ENCODE peak calls at places on chromosomes 13 and 19, in six cellular contexts. J, G, Y, O, I and R are unnamed samples.

GRCh38 chr13:33409673-33410072 is 124.1 kb upstream of the STARD13 start:
- DNase-seq in J (no peak), G (no peak), Y (no peak), O (no peak), I (no peak), R (no peak)

GRCh38 chr19:574658-575526 is 2.5 kb downstream of the BSG start:
- DNase-seq in J (no peak), G (no peak), Y (no peak), O (peak), I (peak), R (no peak)

GRCh38 chr13:106917024-106917491 is 349.1 kb upstream of the ARGLU1 start:
- DNase-seq in J (no peak), G (no peak), Y (no peak), O (no peak), I (no peak), R (no peak)

GRCh38 chr19:3522421-3523360 is 16.3 kb upstream of the TEKTIP1 start:
- DNase-seq in J (no peak), G (no peak), Y (no peak), O (no peak), I (peak), R (no peak)

GRCh38 chr19:21082011-21082975 is at the start of gene ZNF714:
- DNase-seq in J (peak), G (peak), Y (peak), O (peak), I (peak), R (peak)

GRCh38 chr13:24563087-24563486 is 50.5 kb upstream of the PARP4 start:
- DNase-seq in J (no peak), G (no peak), Y (no peak), O (no peak), I (no peak), R (no peak)

GRCh38 chr19:49064029-49064629 is 489 bp downstream of the NTF4 start:
- DNase-seq in J (no peak), G (peak), Y (no peak), O (no peak), I (no peak), R (no peak)

GRCh38 chr13:57716295-57716694 is 84.8 kb downstream of the PCDH17 start:
- DNase-seq in J (no peak), G (no peak), Y (no peak), O (no peak), I (no peak), R (no peak)

GRCh38 chr13:61685683-61686013 is 270.0 kb upstream of the PCDH20 start:
- DNase-seq in J (no peak), G (peak), Y (no peak), O (no peak), I (no peak), R (no peak)

GRCh38 chr19:40650749-40651305 is 39.6 kb downstream of the NUMBL start:
- DNase-seq in J (peak), G (no peak), Y (no peak), O (no peak), I (no peak), R (no peak)

GRCh38 chr19:51323481-51323891 is 12.0 kb downstream of the IGLON5 start:
- DNase-seq in J (no peak), G (no peak), Y (no peak), O (no peak), I (no peak), R (no peak)

GRCh38 chr13:42083138-42083770 is 34.8 kb downstream of the DGKH start:
- DNase-seq in J (no peak), G (no peak), Y (no peak), O (no peak), I (no peak), R (no peak)

GRCh38 chr13:79528356-79528755 is 47.4 kb downstream of the NDFIP2 start:
- DNase-seq in J (no peak), G (no peak), Y (no peak), O (no peak), I (no peak), R (no peak)

DNA sequence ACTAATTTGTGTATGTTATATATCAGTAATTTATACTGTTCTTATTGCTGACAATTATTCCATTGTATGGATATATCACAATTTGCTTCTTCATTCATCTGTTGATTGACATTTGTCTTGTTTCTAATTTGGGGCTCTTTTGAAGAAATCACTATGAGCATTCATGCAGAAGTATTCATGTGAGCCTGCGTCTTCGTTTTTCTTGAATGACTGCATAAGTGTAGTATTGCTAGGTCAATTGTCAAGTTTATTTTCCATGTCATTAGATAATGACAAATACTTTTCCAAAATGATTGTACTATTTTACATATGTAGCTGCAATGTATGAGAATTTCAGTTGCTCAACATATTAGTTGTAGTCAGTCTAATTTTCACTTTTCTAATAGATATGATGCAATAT is 1796.9 kb downstream of the SLITRK5 start:
- DNase-seq in J (no peak), G (no peak), Y (no peak), O (no peak), I (no peak), R (no peak)
- TF ChIP-seq EP300 in J (no peak), G (no peak), Y (no peak), O (no peak), I (no peak), R (no peak)

DNA sequence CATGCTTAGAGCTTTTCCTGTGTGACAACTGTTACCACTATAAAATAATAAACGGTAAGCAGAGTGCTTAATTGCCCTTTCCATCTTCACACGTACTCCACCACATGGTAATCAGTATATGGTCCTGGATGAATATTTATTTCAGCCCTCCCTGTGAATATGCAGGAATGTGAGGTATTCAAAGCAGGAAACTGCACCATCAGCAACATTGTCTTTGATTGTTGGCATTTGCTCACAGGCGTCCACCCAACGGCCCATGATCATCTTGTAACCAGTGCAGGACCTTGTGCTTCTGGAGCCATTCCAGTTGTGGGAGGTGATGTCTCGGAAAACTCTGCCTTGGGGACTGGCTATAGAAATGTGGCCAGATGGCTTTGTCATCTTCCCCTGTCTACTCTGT is 132.6 kb downstream of the COG6 start:
- DNase-seq in J (no peak), G (no peak), Y (no peak), O (no peak), I (no peak), R (no peak)
- H3K27ac ChIP-seq in J (no peak), G (no peak), Y (no peak), O (no peak), I (no peak), R (no peak)

DNA sequence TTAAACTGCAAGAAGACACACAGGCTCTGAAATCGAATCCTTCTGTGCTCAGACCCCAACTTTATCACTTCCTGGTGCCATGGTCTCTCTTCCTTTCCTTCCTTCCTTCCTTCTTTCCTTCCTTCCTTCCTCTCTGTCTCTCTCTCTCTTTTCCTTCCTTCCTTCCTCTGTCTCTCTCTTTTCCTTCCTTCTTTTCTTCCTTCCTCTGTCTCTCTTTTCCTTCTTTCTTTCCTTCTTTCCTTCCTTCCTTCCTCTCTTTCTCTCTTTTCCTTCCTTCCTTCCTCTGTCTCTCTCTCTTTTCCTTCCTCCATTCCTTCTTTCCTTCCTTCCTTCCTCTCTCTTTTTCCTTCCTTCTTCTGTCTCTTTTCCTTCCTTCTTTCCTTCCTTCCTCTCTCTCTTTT is 127.2 kb upstream of the CACNA1A start:
- DNase-seq in J (no peak), G (no peak), Y (no peak), O (no peak), I (no peak), R (no peak)
- TF ChIP-seq EP300 in J (no peak), G (no peak), Y (no peak), O (no peak), I (no peak), R (no peak)

GRCh38 chr19:6724631-6725185 is 4.3 kb upstream of the C3 start:
- DNase-seq in J (no peak), G (no peak), Y (no peak), O (no peak), I (no peak), R (no peak)

GRCh38 chr19:6728346-6728745 is 7.9 kb upstream of the C3 start:
- DNase-seq in J (no peak), G (no peak), Y (no peak), O (no peak), I (no peak), R (no peak)

GRCh38 chr19:6723108-6723618 is 2.7 kb upstream of the C3 start:
- DNase-seq in J (peak), G (no peak), Y (no peak), O (no peak), I (peak), R (no peak)

GRCh38 chr19:6723738-6724137 is 3.3 kb upstream of the C3 start:
- DNase-seq in J (no peak), G (no peak), Y (no peak), O (no peak), I (no peak), R (no peak)

DNA sequence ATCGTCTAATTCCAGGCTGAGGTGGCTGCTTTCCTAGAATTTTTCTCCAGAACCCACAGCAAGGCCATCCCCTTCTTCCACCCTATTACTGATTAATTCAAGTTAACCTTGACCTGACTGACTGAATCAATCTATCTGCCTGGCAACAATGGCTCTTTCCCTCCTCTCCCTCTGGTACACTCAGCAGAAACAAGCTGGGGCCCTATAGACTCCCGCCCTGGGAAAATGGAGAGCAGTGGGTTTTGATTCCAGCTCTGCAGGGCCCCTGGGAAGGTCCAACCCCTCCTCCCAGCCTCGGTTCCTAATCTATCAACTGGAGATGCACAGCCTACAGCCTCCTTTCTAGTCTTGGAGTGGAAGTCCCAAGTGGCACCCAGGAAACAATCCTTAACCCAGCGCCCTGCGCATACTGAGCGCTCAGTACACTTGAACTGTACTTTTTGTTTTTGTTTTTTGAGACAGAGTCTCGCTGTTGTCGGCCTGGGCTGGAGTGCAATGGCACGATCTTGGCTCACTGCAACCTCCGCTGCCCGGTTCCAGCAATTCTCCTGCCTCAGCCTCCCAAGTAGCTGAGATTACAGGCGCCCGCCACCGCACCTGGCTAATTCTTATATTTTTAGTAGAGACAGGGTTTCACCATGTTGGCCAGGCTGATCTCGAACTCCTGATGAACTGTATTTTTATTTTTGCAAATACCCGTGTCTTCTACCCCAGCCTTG is 5.2 kb upstream of the C3 start:
- DNase-seq in J (no peak), G (no peak), Y (no peak), O (no peak), I (no peak), R (no peak)
- H3K27ac ChIP-seq in J (no peak), G (no peak), Y (no peak), O (peak), I (no peak), R (no peak)

GRCh38 chr19:19488875-19489690 is 26.3 kb downstream of the TSSK6 start:
- DNase-seq in J (peak), G (peak), Y (peak), O (peak), I (peak), R (peak)
- TF ChIP-seq EP300 in J (no peak), G (peak), Y (no peak), O (no peak), I (no peak), R (no peak)

GRCh38 chr19:43607238-43608205 is 4.4 kb upstream of the SRRM5 start:
- DNase-seq in J (no peak), G (no peak), Y (no peak), O (no peak), I (no peak), R (no peak)
- H3K27ac ChIP-seq in J (no peak), G (no peak), Y (no peak), O (no peak), I (no peak), R (no peak)

DNA sequence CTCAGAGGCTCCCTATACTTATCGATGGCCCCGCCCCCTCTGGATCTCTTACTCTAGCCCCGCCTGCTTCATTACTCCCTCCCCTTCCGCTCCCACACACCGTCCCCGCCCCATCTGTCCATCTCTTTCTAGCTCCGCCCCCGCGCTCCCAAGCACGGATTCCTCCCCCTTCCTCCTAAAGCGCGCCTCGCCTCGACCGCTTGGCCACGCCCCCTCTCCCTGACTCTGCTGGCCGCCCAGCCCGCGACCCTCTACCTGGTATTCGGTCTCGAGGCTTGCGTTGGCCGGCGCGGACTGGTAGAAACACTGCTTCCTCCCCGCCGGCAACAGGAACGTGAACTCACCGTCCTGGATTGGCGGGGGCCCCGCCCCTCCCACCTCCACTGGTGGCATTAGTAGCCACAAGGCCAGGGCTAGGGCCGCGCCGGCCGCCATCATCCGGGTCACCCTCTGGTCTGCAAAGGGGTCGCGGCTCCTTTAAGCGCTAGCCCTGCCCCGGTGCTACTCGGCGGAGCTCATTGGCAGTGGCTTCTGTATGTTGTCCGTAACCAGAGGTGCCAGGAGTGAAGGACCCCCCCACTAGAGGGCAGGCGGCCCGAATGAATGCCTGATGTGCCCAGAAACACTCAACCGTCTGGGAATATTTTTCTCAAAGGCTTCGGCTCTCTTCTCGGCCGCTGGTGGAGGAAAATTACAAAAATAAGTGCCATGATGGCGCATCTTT is at the start of gene TMED1:
- DNase-seq in J (peak), G (peak), Y (peak), O (peak), I (peak), R (peak)
- TF ChIP-seq EP300 in J (peak), G (peak), Y (no peak), O (no peak), I (peak), R (no peak)

GRCh38 chr19:2422951-2423880 is 4.2 kb downstream of the TIMM13 start:
- DNase-seq in J (no peak), G (no peak), Y (no peak), O (no peak), I (peak), R (no peak)

GRCh38 chr19:2421581-2422306 is 5.6 kb downstream of the TIMM13 start:
- DNase-seq in J (no peak), G (no peak), Y (no peak), O (no peak), I (no peak), R (no peak)

GRCh38 chr19:2424686-2425621 is 2.4 kb downstream of the TIMM13 start:
- DNase-seq in J (no peak), G (peak), Y (peak), O (peak), I (peak), R (no peak)

GRCh38 chr19:2425622-2426581 is 1.5 kb downstream of the TIMM13 start:
- DNase-seq in J (no peak), G (no peak), Y (no peak), O (no peak), I (no peak), R (no peak)

GRCh38 chr19:2423913-2424685 is 3.3 kb downstream of the TIMM13 start:
- DNase-seq in J (no peak), G (no peak), Y (no peak), O (no peak), I (no peak), R (no peak)
- H3K27ac ChIP-seq in J (no peak), G (no peak), Y (no peak), O (no peak), I (peak), R (no peak)